ENCODE peak calls at places on chromosome 20, in nine cellular contexts. P, A, O, C, W, Z, X, H and J are unnamed samples.

GRCh38 chr20:19840111-19840705 is 82.2 kb downstream of the RIN2 start:
- DNase-seq in P (no peak), A (no peak), O (no peak), C (no peak), W (no peak), Z (no peak), X (no peak), H (no peak), J (no peak)

GRCh38 chr20:17227669-17228623 is 1.1 kb downstream of the PCSK2 start:
- DNase-seq in P (no peak), A (no peak), O (no peak), C (no peak), W (no peak), Z (peak), X (no peak), H (peak), J (peak)

GRCh38 chr20:19172637-19173036 is 39.8 kb upstream of the SLC24A3 start:
- DNase-seq in P (no peak), A (no peak), O (no peak), C (no peak), W (no peak), Z (no peak), X (no peak), H (no peak), J (no peak)

GRCh38 chr20:418858-419365 is 10.8 kb downstream of the RBCK1 start:
- DNase-seq in P (no peak), A (no peak), O (no peak), C (no peak), W (no peak), Z (no peak), X (no peak), H (no peak), J (no peak)

GRCh38 chr20:32438331-32438858 is 80.3 kb downstream of the ASXL1 start:
- DNase-seq in P (no peak), A (no peak), O (no peak), C (no peak), W (no peak), Z (no peak), X (no peak), H (no peak), J (no peak)

GRCh38 chr20:33611106-33611505 is 51.0 kb upstream of the C20orf144 start:
- DNase-seq in P (no peak), A (no peak), O (no peak), C (no peak), W (no peak), Z (no peak), X (no peak), H (no peak), J (no peak)

GRCh38 chr20:39282619-39283092 is 320.5 kb downstream of the DHX35 start:
- DNase-seq in P (no peak), A (no peak), O (no peak), C (no peak), W (no peak), Z (peak), X (no peak), H (no peak), J (no peak)

GRCh38 chr20:50054626-50055511 is 58.1 kb downstream of the UBE2V1 start:
- DNase-seq in P (no peak), A (no peak), O (no peak), C (no peak), W (peak), Z (no peak), X (peak), H (peak), J (peak)

GRCh38 chr20:50020283-50020682 is 37.5 kb downstream of the SNAI1 start:
- DNase-seq in P (no peak), A (no peak), O (peak), C (no peak), W (no peak), Z (no peak), X (peak), H (no peak), J (peak)

GRCh38 chr20:32487381-32487780 is 97.8 kb downstream of the NOL4L start:
- DNase-seq in P (no peak), A (no peak), O (no peak), C (no peak), W (no peak), Z (no peak), X (no peak), H (no peak), J (no peak)

GRCh38 chr20:44810391-44811149 is at the start of gene RIMS4:
- DNase-seq in P (peak), A (no peak), O (peak), C (no peak), W (no peak), Z (peak), X (peak), H (peak), J (peak)

GRCh38 chr20:57479196-57479595 is 45.7 kb downstream of the CTCFL start:
- DNase-seq in P (no peak), A (no peak), O (no peak), C (no peak), W (no peak), Z (no peak), X (no peak), H (no peak), J (no peak)

GRCh38 chr20:11221046-11221445 is 547.2 kb upstream of the JAG1 start:
- DNase-seq in P (no peak), A (no peak), O (no peak), C (no peak), W (no peak), Z (no peak), X (no peak), H (no peak), J (no peak)

GRCh38 chr20:54083459-54083858 is 13.1 kb upstream of the BCAS1 start:
- DNase-seq in P (no peak), A (no peak), O (no peak), C (no peak), W (no peak), Z (no peak), X (no peak), H (no peak), J (no peak)